ENCODE peak calls at places on chromosomes 3 and 15, in ten cellular contexts. B is NCI-H1436; D is iPS-NIHi11; F is OCI-LY7; Z is HTR-8/SVneo; A is activated CD8-positive, alpha-beta memory T cell treated with anti-CD3 and anti-CD28 coated beads, Interleukin-2, amount 50 U/mL, for 48 hours; T is CD8-positive, alpha-beta T cell; G is NCI-H1092; H is GOT3; K is bronchial epithelial cell. S is an unnamed sample.

GRCh38 chr3:43214616-43215015 is 71.7 kb upstream of the SNRK start:
- DNase-seq in B (no peak), D (no peak), F (no peak), Z (no peak), A (no peak), T (no peak), G (no peak), H (no peak), K (peak), S (no peak)

GRCh38 chr3:108894981-108895380 is 58.7 kb downstream of the GUCA1C start:
- DNase-seq in B (no peak), D (no peak), F (no peak), Z (no peak), A (no peak), T (no peak), G (no peak), H (no peak), K (no peak), S (no peak)

GRCh38 chr3:38649500-38650247 is at the start of gene SCN5A:
- DNase-seq in B (peak), D (peak), F (no peak), Z (peak), A (peak), T (peak), G (no peak), H (no peak), K (no peak), S (peak)

GRCh38 chr3:3087279-3087678 is 22.9 kb downstream of the IL5RA start:
- DNase-seq in B (no peak), D (no peak), F (no peak), Z (no peak), A (no peak), T (no peak), G (no peak), H (no peak), K (no peak), S (no peak)

GRCh38 chr3:141191097-141191749 is 40.4 kb upstream of the PXYLP1 start:
- DNase-seq in B (no peak), D (no peak), F (no peak), Z (no peak), A (no peak), T (no peak), G (no peak), H (no peak), K (peak), S (no peak)

GRCh38 chr15:60376677-60377095 is 21.1 kb downstream of the ANXA2 start:
- DNase-seq in B (no peak), D (no peak), F (no peak), Z (no peak), A (no peak), T (no peak), G (peak), H (no peak), K (no peak), S (no peak)

GRCh38 chr3:54575561-54575960 is 352.3 kb downstream of the LRTM1 start:
- DNase-seq in B (no peak), D (no peak), F (no peak), Z (no peak), A (no peak), T (no peak), G (no peak), H (no peak), K (no peak), S (no peak)

GRCh38 chr3:66863205-66864135 is 134.6 kb upstream of the KBTBD8 start:
- DNase-seq in B (no peak), D (no peak), F (no peak), Z (no peak), A (no peak), T (no peak), G (peak), H (no peak), K (no peak), S (no peak)

GRCh38 chr3:14145236-14145635 is 20.4 kb downstream of the TMEM43 start:
- DNase-seq in B (no peak), D (no peak), F (no peak), Z (no peak), A (no peak), T (no peak), G (no peak), H (no peak), K (no peak), S (no peak)

GRCh38 chr3:181738551-181738950 is 26.8 kb downstream of the SOX2 start:
- DNase-seq in B (no peak), D (no peak), F (no peak), Z (no peak), A (no peak), T (no peak), G (no peak), H (no peak), K (no peak), S (no peak)

GRCh38 chr3:150150633-150151032 is 179.9 kb upstream of the PFN2 start:
- DNase-seq in B (no peak), D (no peak), F (no peak), Z (no peak), A (no peak), T (no peak), G (no peak), H (no peak), K (no peak), S (no peak)

GRCh38 chr3:38404286-38404685 is 49.4 kb upstream of the ACVR2B start:
- DNase-seq in B (no peak), D (no peak), F (no peak), Z (no peak), A (no peak), T (no peak), G (no peak), H (no peak), K (peak), S (no peak)

GRCh38 chr3:88985491-88985890 is 121.9 kb upstream of the EPHA3 start:
- DNase-seq in B (no peak), D (no peak), F (no peak), Z (no peak), A (no peak), T (no peak), G (no peak), H (no peak), K (no peak), S (no peak)

GRCh38 chr15:55993804-55994539 is 560 bp upstream of the NEDD4 start:
- DNase-seq in B (no peak), D (peak), F (no peak), Z (peak), A (no peak), T (no peak), G (peak), H (no peak), K (peak), S (peak)

GRCh38 chr3:56119575-56120349 is 348.5 kb downstream of the ERC2 start:
- DNase-seq in B (no peak), D (no peak), F (no peak), Z (no peak), A (no peak), T (no peak), G (no peak), H (no peak), K (peak), S (no peak)